ENCODE peak calls at places on chromosomes 5 and 9, in ten cellular contexts. L is keratinocyte; B is PC-3; Z is MCF 10A; M is cardiac fibroblast; S is breast epithelium; I is fibroblast of pulmonary artery; N is progenitor cell of endocrine pancreas; W is glutamatergic neuron; K is CD4-positive, alpha-beta T cell. P is an unnamed sample.

GRCh38 chr9:121201045-121201737 is 478 bp downstream of the RAB14 start:
- DNase-seq in L (no peak), B (no peak), Z (peak; percentile 50), M (no peak), S (peak; percentile 61), I (no peak), N (peak; percentile 31), W (peak; percentile 63), K (peak; percentile 58), P (no peak)

GRCh38 chr5:9667906-9668305 is 37.8 kb upstream of the TAS2R1 start:
- DNase-seq in L (no peak), B (no peak), Z (no peak), M (no peak), S (no peak), I (peak; percentile 7), N (no peak), W (no peak), K (no peak), P (no peak)

GRCh38 chr5:65072836-65073620 is 304.3 kb downstream of the CWC27 start:
- DNase-seq in L (no peak), B (no peak), Z (no peak), M (no peak), S (no peak), I (peak; percentile 3), N (no peak), W (no peak), K (no peak), P (no peak)

GRCh38 chr5:134273642-134274361 is 47.9 kb upstream of the PPP2CA start:
- DNase-seq in L (peak; percentile 67), B (no peak), Z (peak; percentile 41), M (no peak), S (no peak), I (no peak), N (no peak), W (no peak), K (no peak), P (no peak)

GRCh38 chr5:12522116-12522515 is 617.9 kb upstream of the CTNND2 start:
- DNase-seq in L (no peak), B (peak; percentile 87), Z (peak; percentile 57), M (no peak), S (no peak), I (no peak), N (no peak), W (no peak), K (no peak), P (no peak)

GRCh38 chr5:78805-79149 is 13.2 kb upstream of the PLEKHG4B start:
- DNase-seq in L (no peak), B (no peak), Z (no peak), M (no peak), S (no peak), I (no peak), N (no peak), W (no peak), K (no peak), P (no peak)

GRCh38 chr5:34494111-34494755 is 161.9 kb upstream of the RAI14 start:
- DNase-seq in L (no peak), B (no peak), Z (no peak), M (peak; percentile 78), S (no peak), I (peak; percentile 62), N (no peak), W (no peak), K (no peak), P (no peak)

GRCh38 chr5:148962200-148962550 is 100.7 kb downstream of the SH3TC2 start:
- DNase-seq in L (no peak), B (no peak), Z (no peak), M (no peak), S (no peak), I (no peak), N (no peak), W (no peak), K (no peak), P (no peak)

GRCh38 chr9:131732061-131732526 is 7.8 kb downstream of the RAPGEF1 start:
- DNase-seq in L (peak; percentile 65), B (peak; percentile 46), Z (peak; percentile 88), M (peak; percentile 27), S (no peak), I (no peak), N (no peak), W (no peak), K (no peak), P (no peak)

GRCh38 chr5:139232161-139232724 is 34.1 kb upstream of the SIL1 start:
- DNase-seq in L (peak; percentile 99), B (no peak), Z (peak; percentile 84), M (no peak), S (no peak), I (no peak), N (no peak), W (no peak), K (no peak), P (no peak)

GRCh38 chr5:67493676-67494075 is 297.1 kb upstream of the CD180 start:
- DNase-seq in L (no peak), B (peak; percentile 43), Z (peak; percentile 28), M (peak; percentile 45), S (no peak), I (peak; percentile 31), N (no peak), W (peak; percentile 27), K (no peak), P (no peak)

GRCh38 chr5:153782589-153783238 is 256.0 kb downstream of the FAM114A2 start:
- DNase-seq in L (no peak), B (no peak), Z (no peak), M (peak; percentile 55), S (no peak), I (peak; percentile 53), N (no peak), W (no peak), K (no peak), P (no peak)

GRCh38 chr5:135457424-135458071 is 5.4 kb upstream of the TIFAB start:
- DNase-seq in L (no peak), B (peak; percentile 69), Z (peak; percentile 88), M (peak; percentile 59), S (peak; percentile 62), I (peak; percentile 53), N (peak; percentile 50), W (peak; percentile 86), K (peak; percentile 42), P (no peak)

GRCh38 chr5:3449481-3449880 is 146.2 kb upstream of the IRX1 start:
- DNase-seq in L (no peak), B (no peak), Z (no peak), M (no peak), S (no peak), I (no peak), N (no peak), W (no peak), K (no peak), P (no peak)

GRCh38 chr5:109653840-109654239 is 35.9 kb upstream of the MAN2A1 start:
- DNase-seq in L (no peak), B (peak; percentile 39), Z (no peak), M (no peak), S (no peak), I (no peak), N (no peak), W (no peak), K (no peak), P (no peak)

DNA sequence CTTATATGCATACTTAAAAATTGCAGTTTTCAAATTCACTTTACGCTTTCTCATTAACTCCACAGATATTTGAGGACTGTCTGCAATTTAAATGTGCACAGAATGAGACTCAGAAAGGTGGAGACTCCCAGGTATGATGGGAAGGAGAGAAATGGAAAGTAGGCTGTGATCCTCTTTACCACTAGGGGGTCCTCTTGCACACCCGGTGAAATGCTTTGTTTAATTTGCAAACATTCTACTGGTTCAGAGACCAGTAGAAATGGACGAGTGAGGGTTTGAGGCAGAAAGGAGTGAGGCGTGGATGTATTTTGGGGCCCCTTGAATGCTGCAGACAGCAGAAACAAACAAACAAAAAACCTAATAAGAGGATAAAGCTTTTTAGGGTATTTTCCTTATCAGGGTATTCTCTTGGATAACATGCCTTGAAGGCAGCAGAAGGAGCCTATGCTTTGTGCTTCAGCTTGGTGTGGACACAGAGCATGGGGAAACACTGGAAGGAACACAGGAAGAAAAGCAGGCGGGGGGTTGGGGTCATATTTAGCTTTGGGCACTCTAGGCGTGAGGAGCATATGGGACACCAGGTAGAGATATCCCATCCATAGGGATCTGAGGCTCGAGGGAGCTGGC is 410.1 kb downstream of the DMRT2 start:
- DNase-seq in L (no peak), B (peak; percentile 47), Z (peak; percentile 59), M (no peak), S (no peak), I (no peak), N (no peak), W (no peak), K (no peak), P (no peak)
- TF ChIP-seq CTCF in L (peak; percentile 61), B (peak; percentile 69), Z (peak; percentile 66), M (no peak), S (peak; percentile 28), I (peak; percentile 8), N (peak; percentile 57), W (peak; percentile 66), K (no peak), P (no peak)

DNA sequence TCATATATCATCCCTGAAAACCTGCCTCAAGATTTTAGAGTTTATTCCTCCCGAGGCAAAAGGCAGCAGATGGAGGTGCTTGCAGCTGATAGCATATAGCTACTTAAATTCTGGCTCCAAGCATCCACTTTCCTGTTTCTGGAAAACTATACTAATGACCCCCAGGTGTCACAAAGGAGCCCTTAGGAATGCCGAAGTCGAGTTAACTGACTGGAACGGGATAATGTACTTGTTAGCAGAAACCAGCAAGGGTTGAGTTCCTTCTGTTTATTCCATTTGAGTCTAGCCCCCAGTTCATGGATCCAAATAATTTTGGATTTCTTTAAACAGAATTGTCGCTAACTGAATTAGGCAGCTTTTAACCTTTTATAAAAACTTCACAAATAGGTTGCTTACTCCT is 44.5 kb downstream of the PTTG1 start:
- DNase-seq in L (no peak), B (no peak), Z (no peak), M (no peak), S (no peak), I (no peak), N (no peak), W (no peak), K (no peak), P (no peak)
- TF ChIP-seq CTCF in L (no peak), B (no peak), Z (no peak), M (no peak), S (no peak), I (no peak), N (no peak), W (no peak), K (no peak), P (no peak)

GRCh38 chr5:137923856-137924255 is 34.6 kb downstream of the PKD2L2 start:
- DNase-seq in L (no peak), B (no peak), Z (no peak), M (no peak), S (no peak), I (peak; percentile 38), N (no peak), W (no peak), K (no peak), P (no peak)
- TF ChIP-seq CTCF in L (no peak), B (no peak), Z (no peak), M (no peak), S (no peak), I (peak; percentile 28), N (no peak), W (no peak), K (no peak), P (no peak)

DNA sequence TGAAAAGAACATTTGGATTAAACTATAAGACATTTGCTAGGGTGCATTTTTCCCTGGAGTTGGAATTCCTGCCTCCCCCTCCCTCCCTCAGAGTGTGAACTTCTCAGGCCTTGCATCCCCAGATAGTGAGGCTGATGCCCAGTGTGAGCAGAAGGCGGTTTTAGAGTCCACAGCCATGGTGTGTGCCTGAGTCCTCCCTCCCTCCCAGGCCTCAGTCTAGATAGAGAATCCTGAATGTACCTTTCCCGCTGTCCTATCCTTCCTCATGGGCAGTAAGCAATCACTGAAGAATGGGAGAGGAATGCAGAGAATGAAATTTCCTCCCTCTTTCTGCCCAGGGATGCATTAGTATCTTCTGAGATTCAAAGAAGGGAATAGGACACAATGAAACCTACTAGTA is 108.5 kb downstream of the RASGRF2 start:
- DNase-seq in L (no peak), B (no peak), Z (no peak), M (no peak), S (no peak), I (no peak), N (no peak), W (no peak), K (no peak), P (no peak)
- TF ChIP-seq CTCF in L (no peak), B (no peak), Z (no peak), M (no peak), S (no peak), I (no peak), N (no peak), W (no peak), K (no peak), P (no peak)